ENCODE peak calls at places on chromosomes 7 and 10, in six cellular contexts. C is sigmoid colon, J is choroid plexus epithelial cell, V is left ventricle myocardium inferior, L is GM23338, H is SK-N-SH. E is an unnamed sample.

GRCh38 chr7:30770936-30771858 is at the start of gene MINDY4:
- DNase-seq in C (peak), J (peak), V (peak), L (peak), H (peak), E (peak)

GRCh38 chr10:44470779-44471178 is 85.9 kb upstream of the CXCL12 start:
- DNase-seq in C (no peak), J (no peak), V (no peak), L (no peak), H (no peak), E (no peak)

GRCh38 chr7:36671432-36671829 is 52.9 kb downstream of the AOAH start:
- DNase-seq in C (no peak), J (no peak), V (no peak), L (no peak), H (no peak), E (no peak)

GRCh38 chr7:73515184-73515583 is 6.9 kb downstream of the BAZ1B start:
- DNase-seq in C (no peak), J (no peak), V (no peak), L (peak), H (no peak), E (no peak)

GRCh38 chr10:30365278-30365677 is 16.2 kb upstream of the MTPAP start:
- DNase-seq in C (peak), J (no peak), V (no peak), L (no peak), H (no peak), E (peak)

GRCh38 chr7:3495530-3495929 is 194.5 kb downstream of the SDK1 start:
- DNase-seq in C (no peak), J (peak), V (peak), L (no peak), H (no peak), E (no peak)

GRCh38 chr10:75788394-75789205 is 357.2 kb downstream of the LRMDA start:
- DNase-seq in C (no peak), J (peak), V (no peak), L (no peak), H (no peak), E (no peak)

GRCh38 chr7:157936976-157937375 is 600.2 kb downstream of the DNAJB6 start:
- DNase-seq in C (no peak), J (no peak), V (no peak), L (no peak), H (no peak), E (no peak)

GRCh38 chr10:52308251-52309031 is 5.6 kb upstream of the DKK1 start:
- DNase-seq in C (peak), J (peak), V (peak), L (peak), H (peak), E (peak)

GRCh38 chr10:92244796-92245195 is 46.1 kb downstream of the CPEB3 start:
- DNase-seq in C (no peak), J (no peak), V (no peak), L (no peak), H (no peak), E (no peak)

GRCh38 chr7:23184709-23185354 is 3.0 kb downstream of the NUP42 start:
- DNase-seq in C (no peak), J (peak), V (no peak), L (peak), H (peak), E (no peak)

GRCh38 chr10:62384057-62384446 is 9.9 kb downstream of the ZNF365 start:
- DNase-seq in C (no peak), J (peak), V (no peak), L (no peak), H (no peak), E (no peak)

GRCh38 chr10:43703286-43703685 is 54.6 kb upstream of the ZNF32 start:
- DNase-seq in C (no peak), J (no peak), V (no peak), L (no peak), H (no peak), E (peak)

GRCh38 chr7:74068378-74069085 is 15.1 kb upstream of the LIMK1 start:
- DNase-seq in C (no peak), J (no peak), V (no peak), L (no peak), H (no peak), E (peak)

GRCh38 chr10:97371696-97372095 is 29.4 kb downstream of the RRP12 start:
- DNase-seq in C (no peak), J (no peak), V (no peak), L (no peak), H (no peak), E (no peak)

GRCh38 chr10:71074176-71074755 is 138.1 kb upstream of the UNC5B start:
- DNase-seq in C (peak), J (no peak), V (no peak), L (no peak), H (peak), E (no peak)

GRCh38 chr7:124896001-124896400 is 33.6 kb downstream of the POT1 start:
- DNase-seq in C (no peak), J (no peak), V (no peak), L (no peak), H (no peak), E (no peak)

GRCh38 chr10:89369142-89370105 is 8.4 kb upstream of the IFIT1B start:
- DNase-seq in C (no peak), J (peak), V (no peak), L (peak), H (peak), E (no peak)

GRCh38 chr7:129258649-129259389 is 34.0 kb downstream of the AHCYL2 start:
- DNase-seq in C (no peak), J (no peak), V (no peak), L (peak), H (no peak), E (no peak)

GRCh38 chr7:101386177-101386557 is 23.5 kb downstream of the COL26A1 start:
- DNase-seq in C (no peak), J (no peak), V (no peak), L (no peak), H (no peak), E (no peak)

GRCh38 chr7:14754631-14755030 is 147.9 kb downstream of the DGKB start:
- DNase-seq in C (no peak), J (peak), V (no peak), L (peak), H (no peak), E (no peak)

GRCh38 chr7:24336461-24336860 is 52.5 kb downstream of the NPY start:
- DNase-seq in C (no peak), J (no peak), V (no peak), L (peak), H (no peak), E (no peak)

GRCh38 chr10:14409247-14409646 is 78.5 kb upstream of the FRMD4A start:
- DNase-seq in C (no peak), J (no peak), V (no peak), L (no peak), H (no peak), E (no peak)

GRCh38 chr7:31114593-31115343 is 62.7 kb downstream of the ADCYAP1R1 start:
- DNase-seq in C (no peak), J (peak), V (no peak), L (peak), H (no peak), E (no peak)

GRCh38 chr7:33421384-33421783 is 292.0 kb downstream of the BBS9 start:
- DNase-seq in C (no peak), J (peak), V (no peak), L (no peak), H (no peak), E (no peak)
- TF ChIP-seq CTCF in C (no peak), J (peak), V (no peak), L (no peak), H (peak), E (no peak)

GRCh38 chr10:11831520-11831951 is 8.4 kb downstream of the PROSER2 start:
- DNase-seq in C (no peak), J (no peak), V (no peak), L (no peak), H (no peak), E (no peak)
- H3K4me3 ChIP-seq in C (no peak), J (no peak), V (no peak), L (no peak), H (no peak), E (no peak)

DNA sequence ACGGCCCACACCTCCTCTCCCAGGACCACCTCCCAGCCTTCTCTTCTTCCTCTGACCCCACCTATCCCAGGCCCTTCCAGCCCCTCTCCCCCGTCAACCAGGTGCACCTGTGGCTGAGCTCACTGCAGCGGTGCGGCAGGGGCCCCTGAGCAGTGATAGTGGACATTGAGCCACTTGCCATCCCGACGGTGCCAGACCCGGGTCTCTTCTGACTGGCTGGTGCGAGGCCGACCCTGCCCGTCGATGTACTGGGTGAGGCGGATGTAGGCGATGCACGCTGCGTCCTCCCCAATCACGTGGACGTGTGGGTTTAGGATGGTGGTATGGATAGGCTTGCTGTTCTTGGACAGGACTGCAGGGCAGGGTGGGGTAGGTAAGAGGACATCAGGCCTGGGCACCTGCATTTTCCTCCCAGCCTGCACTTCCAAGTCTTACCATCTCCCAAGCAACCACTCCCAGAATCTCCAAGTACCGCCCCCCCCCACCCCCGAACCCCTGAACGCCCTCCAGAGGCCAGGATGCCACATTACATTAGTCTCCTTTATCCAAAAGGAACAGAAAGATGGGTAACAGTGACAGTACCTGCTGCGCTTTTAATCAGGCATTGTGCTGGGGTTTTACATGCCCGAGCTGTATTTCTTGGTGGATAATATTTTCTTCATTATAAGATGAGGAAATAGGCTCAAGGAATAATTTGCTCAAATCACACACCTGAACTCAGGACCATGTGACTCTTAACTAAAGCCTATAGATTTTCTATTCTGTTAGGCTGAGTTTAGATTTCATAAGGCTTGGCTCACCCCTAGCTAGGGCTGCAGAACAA is 3.7 kb upstream of the NDST2 start:
- DNase-seq in C (no peak), J (no peak), V (no peak), L (peak), H (peak), E (no peak)
- TF ChIP-seq CTCF in C (no peak), J (peak), V (no peak), L (peak), H (peak), E (peak)

GRCh38 chr10:73590881-73591577 is at the start of gene USP54:
- DNase-seq in C (no peak), J (peak), V (no peak), L (peak), H (no peak), E (no peak)
- H3K4me3 ChIP-seq in C (no peak), J (peak), V (peak), L (peak), H (peak), E (no peak)

DNA sequence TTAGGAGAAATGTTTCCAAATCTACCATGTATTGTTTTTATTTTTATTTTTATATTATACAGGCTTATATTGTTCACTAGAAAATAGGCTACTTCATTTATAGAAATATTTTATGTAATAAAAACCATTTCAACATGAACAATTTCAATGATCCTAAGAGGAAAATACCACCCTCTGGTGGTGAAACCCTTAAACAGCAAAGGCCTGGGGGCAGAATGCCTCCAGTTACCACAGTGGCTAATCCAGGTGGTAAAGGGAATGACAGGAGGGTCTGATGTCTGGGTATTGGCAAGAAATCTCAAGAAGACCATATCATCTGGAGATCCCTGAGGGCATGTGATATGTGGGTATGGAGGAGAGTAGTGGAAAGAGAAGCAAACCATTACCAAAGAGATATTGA is 19.3 kb downstream of the MACC1 start:
- DNase-seq in C (no peak), J (no peak), V (no peak), L (peak), H (peak), E (no peak)
- TF ChIP-seq CTCF in C (no peak), J (peak), V (peak), L (peak), H (peak), E (peak)

GRCh38 chr10:132408367-132408781 is 11.4 kb downstream of the PWWP2B start:
- DNase-seq in C (no peak), J (no peak), V (no peak), L (peak), H (no peak), E (peak)
- H3K4me3 ChIP-seq in C (no peak), J (no peak), V (peak), L (peak), H (no peak), E (peak)

GRCh38 chr10:110609592-110609991 is 34.5 kb upstream of the RBM20 start:
- DNase-seq in C (peak), J (no peak), V (no peak), L (peak), H (peak), E (no peak)
- TF ChIP-seq CTCF in C (no peak), J (no peak), V (no peak), L (no peak), H (no peak), E (no peak)

GRCh38 chr10:3109633-3110032 is 42.3 kb downstream of the PFKP start:
- DNase-seq in C (no peak), J (no peak), V (no peak), L (no peak), H (no peak), E (no peak)
- H3K4me3 ChIP-seq in C (no peak), J (no peak), V (no peak), L (no peak), H (no peak), E (no peak)

GRCh38 chr7:7653568-7654187 is 13.1 kb downstream of the UMAD1 start:
- DNase-seq in C (no peak), J (peak), V (no peak), L (peak), H (peak), E (no peak)
- TF ChIP-seq CTCF in C (peak), J (peak), V (peak), L (peak), H (peak), E (peak)

E was measured in left lung.